ENCODE peak calls at places on chromosomes 3 and 15, in four cellular contexts. One of them, this sample, is unnamed.

GRCh38 chr3:14234197-14235002 is 55.8 kb downstream of the LSM3 start:
- DNase-seq in HepG2: peak
- DNase-seq in A549: no peak
- DNase-seq in H1: no peak
- DNase-seq in this sample: no peak

GRCh38 chr3:159929894-159930235 is 58.8 kb upstream of the IL12A start:
- DNase-seq in HepG2: no peak
- DNase-seq in A549: no peak
- DNase-seq in H1: no peak
- DNase-seq in this sample: no peak

GRCh38 chr3:127144631-127145030 is 48.3 kb upstream of the PRR23E start:
- DNase-seq in HepG2: no peak
- DNase-seq in A549: no peak
- DNase-seq in H1: no peak
- DNase-seq in this sample: no peak

GRCh38 chr3:58063424-58063823 is 55.2 kb downstream of the FLNB start:
- DNase-seq in HepG2: no peak
- DNase-seq in A549: no peak
- DNase-seq in H1: no peak
- DNase-seq in this sample: peak

GRCh38 chr3:195768831-195769303 is 42.9 kb downstream of the MUC4 start:
- DNase-seq in HepG2: no peak
- DNase-seq in A549: no peak
- DNase-seq in H1: no peak
- DNase-seq in this sample: peak

GRCh38 chr3:48688032-48688736 is 2.5 kb upstream of the NCKIPSD start:
- DNase-seq in HepG2: no peak
- DNase-seq in A549: no peak
- DNase-seq in H1: no peak
- DNase-seq in this sample: no peak

GRCh38 chr3:183085634-183086390 is 13.5 kb downstream of the MCCC1 start:
- DNase-seq in HepG2: no peak
- DNase-seq in A549: peak
- DNase-seq in H1: peak
- DNase-seq in this sample: peak

GRCh38 chr3:149819432-149819831 is 6.4 kb downstream of the RNF13 start:
- DNase-seq in HepG2: no peak
- DNase-seq in A549: no peak
- DNase-seq in H1: no peak
- DNase-seq in this sample: no peak

GRCh38 chr3:71725279-71725991 is at the start of gene EIF4E3:
- DNase-seq in HepG2: no peak
- DNase-seq in A549: no peak
- DNase-seq in H1: peak
- DNase-seq in this sample: peak

GRCh38 chr15:60340207-60340921 is 57.4 kb downstream of the ANXA2 start:
- DNase-seq in HepG2: peak
- DNase-seq in A549: no peak
- DNase-seq in H1: no peak
- DNase-seq in this sample: no peak

GRCh38 chr15:67137951-67138935 is 72.8 kb downstream of the SMAD3 start:
- DNase-seq in HepG2: no peak
- DNase-seq in A549: no peak
- DNase-seq in H1: no peak
- DNase-seq in this sample: no peak

GRCh38 chr3:108511490-108511889 is 1.1 kb upstream of the MYH15 start:
- DNase-seq in HepG2: no peak
- DNase-seq in A549: no peak
- DNase-seq in H1: no peak
- DNase-seq in this sample: no peak

GRCh38 chr3:132288357-132288756 is 28.9 kb upstream of the ACP3 start:
- DNase-seq in HepG2: no peak
- DNase-seq in A549: no peak
- DNase-seq in H1: no peak
- DNase-seq in this sample: no peak

GRCh38 chr3:40828741-40829415 is 304.1 kb downstream of the ZNF621 start:
- DNase-seq in HepG2: no peak
- DNase-seq in A549: no peak
- DNase-seq in H1: no peak
- DNase-seq in this sample: no peak

GRCh38 chr3:77541203-77541922 is 501.5 kb downstream of the ROBO2 start:
- DNase-seq in HepG2: no peak
- DNase-seq in A549: no peak
- DNase-seq in H1: no peak
- DNase-seq in this sample: no peak

GRCh38 chr3:140720242-140720641 is 42.4 kb downstream of the TRIM42 start:
- DNase-seq in HepG2: peak
- DNase-seq in A549: no peak
- DNase-seq in H1: no peak
- DNase-seq in this sample: no peak

GRCh38 chr15:72319360-72319984 is 485 bp downstream of the CELF6 start:
- DNase-seq in HepG2: no peak
- DNase-seq in A549: peak
- DNase-seq in H1: peak
- DNase-seq in this sample: peak

GRCh38 chr3:188139466-188139865 is 14.5 kb upstream of the LPP start:
- DNase-seq in HepG2: no peak
- DNase-seq in A549: no peak
- DNase-seq in H1: no peak
- DNase-seq in this sample: no peak

GRCh38 chr3:101976473-101976872 is 127.2 kb downstream of the NFKBIZ start:
- DNase-seq in HepG2: no peak
- DNase-seq in A549: no peak
- DNase-seq in H1: no peak
- DNase-seq in this sample: no peak

GRCh38 chr3:120608506-120608905 is 12.4 kb downstream of the NDUFB4 start:
- DNase-seq in HepG2: no peak
- DNase-seq in A549: no peak
- DNase-seq in H1: no peak
- DNase-seq in this sample: no peak

GRCh38 chr15:81175496-81175895 is 21.2 kb upstream of the IL16 start:
- DNase-seq in HepG2: no peak
- DNase-seq in A549: no peak
- DNase-seq in H1: no peak
- DNase-seq in this sample: no peak

GRCh38 chr3:17964113-17964512 is 221.7 kb upstream of the TBC1D5 start:
- DNase-seq in HepG2: no peak
- DNase-seq in A549: no peak
- DNase-seq in H1: no peak
- DNase-seq in this sample: no peak

GRCh38 chr3:65641041-65641440 is 397.7 kb downstream of the MAGI1 start:
- DNase-seq in HepG2: no peak
- DNase-seq in A549: no peak
- DNase-seq in H1: no peak
- DNase-seq in this sample: no peak

GRCh38 chr3:180306691-180307090 is 270.0 kb upstream of the PEX5L start:
- DNase-seq in HepG2: no peak
- DNase-seq in A549: no peak
- DNase-seq in H1: no peak
- DNase-seq in this sample: no peak

GRCh38 chr3:146577662-146578061 is 27.5 kb downstream of the PLSCR5 start:
- DNase-seq in HepG2: peak
- DNase-seq in A549: peak
- DNase-seq in H1: no peak
- DNase-seq in this sample: no peak

GRCh38 chr3:133856316-133856715 is 39.4 kb downstream of the RAB6B start:
- DNase-seq in HepG2: no peak
- DNase-seq in A549: no peak
- DNase-seq in H1: no peak
- DNase-seq in this sample: no peak

GRCh38 chr15:64596701-64597468 is 136.5 kb downstream of the ZNF609 start:
- DNase-seq in HepG2: no peak
- DNase-seq in A549: peak
- DNase-seq in H1: no peak
- DNase-seq in this sample: no peak

GRCh38 chr3:88412346-88412745 is 262.6 kb downstream of the C3orf38 start:
- DNase-seq in HepG2: no peak
- DNase-seq in A549: no peak
- DNase-seq in H1: no peak
- DNase-seq in this sample: no peak

GRCh38 chr3:141680620-141681389 is 57.3 kb upstream of the RNF7 start:
- DNase-seq in HepG2: no peak
- DNase-seq in A549: no peak
- DNase-seq in H1: no peak
- DNase-seq in this sample: peak

GRCh38 chr3:141859651-141860050 is 16.8 kb upstream of the ATP1B3 start:
- DNase-seq in HepG2: no peak
- DNase-seq in A549: no peak
- DNase-seq in H1: no peak
- DNase-seq in this sample: no peak

DNA sequence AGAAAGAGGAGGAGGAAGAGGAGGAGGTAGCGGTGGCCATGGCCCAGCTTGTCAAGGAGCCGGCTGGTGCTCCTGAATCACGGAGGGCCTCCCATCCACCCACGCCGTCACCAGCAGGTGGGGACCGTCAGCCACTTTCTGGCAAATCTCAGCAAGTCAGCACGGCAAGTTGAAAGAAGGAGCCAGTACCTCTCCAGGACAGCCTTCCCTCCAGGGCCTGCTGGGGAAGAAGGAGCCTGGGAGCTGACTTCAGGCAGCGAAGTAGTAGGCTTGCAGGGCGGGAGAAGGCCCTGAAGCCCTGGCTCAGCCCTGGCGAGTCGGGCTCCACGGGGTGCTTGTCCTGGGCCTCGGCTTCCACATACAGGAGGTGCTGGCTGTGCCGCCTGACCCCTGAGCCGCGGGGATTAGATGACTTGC is 99.2 kb upstream of the TRPM1 start:
- DNase-seq in HepG2: peak
- DNase-seq in A549: peak
- DNase-seq in H1: peak
- DNase-seq in this sample: peak
- TF ChIP-seq RNF2 in HepG2: no peak
- TF ChIP-seq RNF2 in A549: no peak
- TF ChIP-seq RNF2 in H1: no peak
- TF ChIP-seq RNF2 in this sample: no peak

GRCh38 chr3:136671921-136672320 is 80.3 kb downstream of the STAG1 start:
- DNase-seq in HepG2: no peak
- DNase-seq in A549: peak
- DNase-seq in H1: no peak
- DNase-seq in this sample: no peak
- TF ChIP-seq RNF2 in HepG2: no peak
- TF ChIP-seq RNF2 in A549: no peak
- TF ChIP-seq RNF2 in H1: no peak
- TF ChIP-seq RNF2 in this sample: no peak

DNA sequence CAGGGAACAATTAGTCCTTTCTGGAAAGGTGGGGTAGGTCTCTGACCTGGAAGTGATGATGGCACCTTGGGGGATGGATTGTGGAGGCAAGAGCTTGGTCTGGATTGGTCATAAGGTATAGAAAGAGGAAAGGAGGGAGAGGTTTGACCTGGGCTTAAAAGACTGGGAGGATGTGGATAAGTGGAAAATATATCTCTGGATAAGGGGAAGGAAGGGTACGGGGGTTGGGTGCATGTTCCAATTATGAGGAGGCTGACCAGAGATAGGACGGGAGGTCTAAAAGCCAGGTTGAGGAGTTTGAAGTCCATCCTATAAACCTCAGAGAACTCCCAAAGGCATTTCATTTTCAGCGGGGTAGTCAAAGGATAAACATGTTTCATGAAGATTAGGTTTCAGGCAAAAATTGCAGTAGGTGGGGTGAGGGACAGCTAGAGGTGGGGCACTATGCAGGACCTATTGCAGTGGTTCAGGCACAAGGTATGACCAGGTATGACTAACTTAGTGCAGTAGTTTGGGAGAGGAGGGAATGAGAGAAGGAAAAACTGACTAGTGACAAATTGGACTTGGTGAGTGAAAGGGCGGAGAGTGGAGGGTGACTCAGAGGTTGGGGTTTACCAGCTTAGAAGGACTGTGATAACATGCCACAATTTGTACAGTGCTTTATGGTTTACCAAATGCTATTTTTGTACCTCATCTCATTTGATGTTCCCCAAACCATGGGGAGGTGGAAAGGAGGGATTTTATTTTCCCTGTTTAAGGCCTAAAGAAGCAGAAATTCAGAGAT is 10.7 kb downstream of the PDE8A start:
- DNase-seq in HepG2: peak
- DNase-seq in A549: peak
- DNase-seq in H1: peak
- DNase-seq in this sample: no peak
- TF ChIP-seq RNF2 in HepG2: no peak
- TF ChIP-seq RNF2 in A549: no peak
- TF ChIP-seq RNF2 in H1: no peak
- TF ChIP-seq RNF2 in this sample: no peak

GRCh38 chr3:67361323-67361722 is 293.1 kb downstream of the SUCLG2 start:
- DNase-seq in HepG2: no peak
- DNase-seq in A549: no peak
- DNase-seq in H1: no peak
- DNase-seq in this sample: no peak

GRCh38 chr3:67362686-67363085 is 291.7 kb downstream of the SUCLG2 start:
- DNase-seq in HepG2: peak
- DNase-seq in A549: no peak
- DNase-seq in H1: no peak
- DNase-seq in this sample: peak

GRCh38 chr3:67361770-67362169 is 292.6 kb downstream of the SUCLG2 start:
- DNase-seq in HepG2: no peak
- DNase-seq in A549: no peak
- DNase-seq in H1: no peak
- DNase-seq in this sample: no peak

GRCh38 chr3:67357610-67358458 is 296.6 kb downstream of the SUCLG2 start:
- DNase-seq in HepG2: peak
- DNase-seq in A549: peak
- DNase-seq in H1: peak
- DNase-seq in this sample: peak
- TF ChIP-seq RNF2 in HepG2: no peak
- TF ChIP-seq RNF2 in A549: no peak
- TF ChIP-seq RNF2 in H1: no peak
- TF ChIP-seq RNF2 in this sample: no peak

GRCh38 chr15:44654858-44655257 is 8.6 kb downstream of the SPG11 start:
- DNase-seq in HepG2: no peak
- DNase-seq in A549: no peak
- DNase-seq in H1: no peak
- DNase-seq in this sample: no peak
- TF ChIP-seq RNF2 in HepG2: no peak
- TF ChIP-seq RNF2 in A549: no peak
- TF ChIP-seq RNF2 in H1: no peak
- TF ChIP-seq RNF2 in this sample: no peak

DNA sequence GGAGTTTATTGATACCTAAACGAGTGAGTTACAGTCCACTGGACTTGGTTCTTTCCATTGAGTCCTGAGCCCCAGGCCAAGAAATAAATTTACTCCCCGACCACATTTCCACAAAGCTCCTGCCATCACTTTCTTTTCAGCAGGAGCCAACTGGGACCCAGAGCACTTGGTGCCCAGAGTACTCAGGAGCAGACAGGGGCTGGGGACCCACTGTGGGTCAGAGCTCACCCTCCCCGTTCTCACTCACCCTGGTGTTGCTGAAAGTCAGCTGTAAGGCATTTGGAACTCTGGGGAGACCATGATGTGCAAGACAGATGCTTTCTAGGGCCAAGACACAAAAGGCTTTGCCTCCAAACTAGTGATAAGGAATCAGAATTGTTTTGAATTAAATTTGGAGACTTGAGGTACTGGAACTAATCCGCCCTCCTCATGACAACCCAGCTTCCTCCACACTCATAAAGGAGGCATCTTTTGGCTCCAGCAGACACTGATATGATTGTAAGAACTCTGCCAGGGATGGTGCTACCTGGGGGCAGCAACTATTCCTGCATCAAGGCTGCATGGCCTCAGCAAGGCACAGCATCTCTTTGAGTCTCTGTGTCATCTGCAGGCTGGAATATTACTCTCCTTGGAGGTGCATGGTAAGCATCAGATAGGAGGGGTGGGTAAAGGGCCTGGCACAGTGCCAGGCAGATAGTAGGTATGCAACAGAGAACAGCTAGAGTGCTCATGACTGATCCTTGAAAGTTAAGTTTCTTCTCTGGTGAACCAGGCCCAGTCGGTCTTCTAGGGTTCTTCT is 7.3 kb upstream of the CAMK1 start:
- DNase-seq in HepG2: no peak
- DNase-seq in A549: no peak
- DNase-seq in H1: no peak
- DNase-seq in this sample: no peak
- TF ChIP-seq RNF2 in HepG2: no peak
- TF ChIP-seq RNF2 in A549: no peak
- TF ChIP-seq RNF2 in H1: no peak
- TF ChIP-seq RNF2 in this sample: no peak